ENCODE peak calls at places on chromosomes 16 and 17, in four cellular contexts. One of them, this sample, is unnamed.

GRCh38 chr17:14719942-14720341 is 419.1 kb downstream of the HS3ST3B1 start:
- DNase-seq in IMR-90: no peak
- DNase-seq in mesendoderm: no peak
- DNase-seq in H1: no peak
- DNase-seq in this sample: no peak

GRCh38 chr16:64132686-64133085 is 989.2 kb downstream of the CDH11 start:
- DNase-seq in mesendoderm: no peak
- DNase-seq in IMR-90: no peak
- DNase-seq in H1: no peak
- DNase-seq in this sample: no peak

GRCh38 chr17:45228121-45228941 is 6.6 kb downstream of the FMNL1 start:
- DNase-seq in mesendoderm: no peak
- DNase-seq in H1: no peak
- DNase-seq in IMR-90: no peak
- DNase-seq in this sample: peak

GRCh38 chr16:68233835-68234187 is 2.1 kb downstream of the ESRP2 start:
- DNase-seq in mesendoderm: no peak
- DNase-seq in H1: no peak
- DNase-seq in IMR-90: no peak
- DNase-seq in this sample: no peak

GRCh38 chr17:1752425-1752941 is 9.4 kb upstream of the SERPINF1 start:
- DNase-seq in H1: no peak
- DNase-seq in IMR-90: no peak
- DNase-seq in mesendoderm: peak
- DNase-seq in this sample: peak

GRCh38 chr16:54112807-54113206 is 173.8 kb downstream of the IRX3 start:
- DNase-seq in mesendoderm: no peak
- DNase-seq in H1: no peak
- DNase-seq in IMR-90: no peak
- DNase-seq in this sample: no peak

GRCh38 chr16:66590322-66590721 is 11.1 kb downstream of the CMTM2 start:
- DNase-seq in IMR-90: no peak
- DNase-seq in mesendoderm: no peak
- DNase-seq in H1: no peak
- DNase-seq in this sample: no peak

GRCh38 chr17:10756604-10757003 is 26.8 kb upstream of the TMEM220 start:
- DNase-seq in mesendoderm: no peak
- DNase-seq in IMR-90: no peak
- DNase-seq in H1: no peak
- DNase-seq in this sample: no peak

GRCh38 chr17:72136692-72137550 is 16.1 kb downstream of the SOX9 start:
- DNase-seq in mesendoderm: no peak
- DNase-seq in H1: no peak
- DNase-seq in IMR-90: peak
- DNase-seq in this sample: no peak

GRCh38 chr17:63015824-63016223 is 49.8 kb downstream of the TANC2 start:
- DNase-seq in mesendoderm: no peak
- DNase-seq in H1: no peak
- DNase-seq in IMR-90: peak
- DNase-seq in this sample: no peak

GRCh38 chr16:28992496-28992895 is 7.6 kb downstream of the LAT start:
- DNase-seq in mesendoderm: no peak
- DNase-seq in IMR-90: no peak
- DNase-seq in H1: no peak
- DNase-seq in this sample: no peak

GRCh38 chr17:7440823-7441174 is 1.5 kb downstream of the FGF11 start:
- DNase-seq in mesendoderm: peak
- DNase-seq in H1: no peak
- DNase-seq in IMR-90: no peak
- DNase-seq in this sample: peak

GRCh38 chr17:39939588-39940419 is 12.3 kb downstream of the LRRC3C start:
- DNase-seq in H1: no peak
- DNase-seq in IMR-90: peak
- DNase-seq in mesendoderm: no peak
- DNase-seq in this sample: no peak

GRCh38 chr16:9546438-9546786 is 455.0 kb downstream of the HAPSTR1 start:
- DNase-seq in mesendoderm: no peak
- DNase-seq in H1: no peak
- DNase-seq in IMR-90: no peak
- DNase-seq in this sample: no peak
- H3K56ac ChIP-seq in mesendoderm: no peak
- H3K56ac ChIP-seq in H1: no peak
- H3K56ac ChIP-seq in IMR-90: no peak
- H3K56ac ChIP-seq in this sample: no peak

GRCh38 chr16:23700093-23700492 is 12.9 kb downstream of the ERN2 start:
- DNase-seq in mesendoderm: no peak
- DNase-seq in H1: no peak
- DNase-seq in IMR-90: no peak
- DNase-seq in this sample: no peak
- H3K56ac ChIP-seq in mesendoderm: no peak
- H3K56ac ChIP-seq in H1: no peak
- H3K56ac ChIP-seq in IMR-90: no peak
- H3K56ac ChIP-seq in this sample: no peak

GRCh38 chr17:79248843-79249242 is 174.2 kb downstream of the ENGASE start:
- DNase-seq in IMR-90: no peak
- DNase-seq in mesendoderm: no peak
- DNase-seq in H1: no peak
- DNase-seq in this sample: no peak

GRCh38 chr17:79252886-79253285 is 178.3 kb downstream of the ENGASE start:
- DNase-seq in IMR-90: no peak
- DNase-seq in mesendoderm: no peak
- DNase-seq in H1: no peak
- DNase-seq in this sample: no peak

GRCh38 chr17:79255046-79255445 is 180.4 kb downstream of the ENGASE start:
- DNase-seq in mesendoderm: no peak
- DNase-seq in H1: no peak
- DNase-seq in IMR-90: no peak
- DNase-seq in this sample: no peak

GRCh38 chr17:79249945-79250521 is 175.4 kb downstream of the ENGASE start:
- DNase-seq in mesendoderm: no peak
- DNase-seq in IMR-90: no peak
- DNase-seq in H1: no peak
- DNase-seq in this sample: no peak

GRCh38 chr17:79251824-79252223 is 177.2 kb downstream of the ENGASE start:
- DNase-seq in IMR-90: no peak
- DNase-seq in H1: no peak
- DNase-seq in mesendoderm: no peak
- DNase-seq in this sample: no peak
- H3K56ac ChIP-seq in IMR-90: no peak
- H3K56ac ChIP-seq in H1: no peak
- H3K56ac ChIP-seq in mesendoderm: no peak
- H3K56ac ChIP-seq in this sample: no peak

DNA sequence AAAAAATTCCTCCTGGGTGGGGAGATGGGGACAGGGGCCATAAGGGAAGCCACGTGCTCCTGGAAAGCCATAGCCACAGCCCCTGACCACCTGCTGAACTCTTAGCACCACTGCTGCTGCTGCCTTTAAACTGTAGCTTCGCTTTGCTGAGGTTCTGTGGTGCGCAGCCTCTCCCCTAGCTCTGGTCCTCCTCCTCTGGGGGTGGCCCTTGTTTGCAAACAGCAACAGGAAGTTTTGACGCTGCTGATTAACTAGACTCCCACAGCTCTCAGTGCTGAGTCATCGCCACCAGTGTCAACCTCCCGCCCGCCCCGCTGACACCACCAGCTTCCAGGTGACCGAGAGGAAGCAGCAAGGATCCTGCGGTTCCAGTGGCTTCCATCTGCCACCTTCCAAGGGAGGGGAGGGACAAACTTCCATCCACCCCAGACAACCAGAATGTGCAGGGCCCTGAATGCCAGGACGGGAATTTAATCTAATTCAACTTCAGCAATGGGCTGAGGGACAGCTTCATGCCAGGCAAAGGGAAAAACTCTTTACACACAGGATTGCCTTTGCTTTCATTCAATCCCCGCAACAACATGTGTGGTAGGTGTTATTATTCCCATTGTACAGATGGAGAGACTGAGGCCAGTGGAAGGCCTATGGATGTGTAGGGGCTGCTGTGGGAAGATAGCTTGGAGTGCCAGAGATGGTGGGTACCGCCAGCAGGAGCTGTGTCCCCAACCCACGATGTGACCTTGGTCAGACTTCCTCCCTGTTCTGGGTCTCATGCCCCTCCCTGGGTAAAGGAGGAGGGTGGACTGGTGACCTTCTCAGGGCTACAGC is 8.1 kb upstream of the KIFC3 start:
- DNase-seq in mesendoderm: peak
- DNase-seq in IMR-90: peak
- DNase-seq in H1: no peak
- DNase-seq in this sample: peak
- H3K56ac ChIP-seq in mesendoderm: peak
- H3K56ac ChIP-seq in IMR-90: no peak
- H3K56ac ChIP-seq in H1: no peak
- H3K56ac ChIP-seq in this sample: no peak

GRCh38 chr17:65813306-65813705 is 251.9 kb upstream of the AXIN2 start:
- DNase-seq in mesendoderm: peak
- DNase-seq in H1: no peak
- DNase-seq in IMR-90: peak
- DNase-seq in this sample: no peak
- H3K56ac ChIP-seq in mesendoderm: no peak
- H3K56ac ChIP-seq in H1: no peak
- H3K56ac ChIP-seq in IMR-90: no peak
- H3K56ac ChIP-seq in this sample: no peak

GRCh38 chr17:36932383-36933173 is 4.7 kb upstream of the LHX1 start:
- DNase-seq in IMR-90: no peak
- DNase-seq in H1: no peak
- DNase-seq in mesendoderm: no peak
- DNase-seq in this sample: peak
- H3K56ac ChIP-seq in IMR-90: no peak
- H3K56ac ChIP-seq in H1: no peak
- H3K56ac ChIP-seq in mesendoderm: peak
- H3K56ac ChIP-seq in this sample: no peak

GRCh38 chr16:58501242-58502131 is 1.5 kb downstream of the NDRG4 start:
- DNase-seq in IMR-90: no peak
- DNase-seq in H1: no peak
- DNase-seq in mesendoderm: peak
- DNase-seq in this sample: peak

GRCh38 chr16:58499092-58499511 is 841 bp upstream of the NDRG4 start:
- DNase-seq in IMR-90: no peak
- DNase-seq in H1: no peak
- DNase-seq in mesendoderm: no peak
- DNase-seq in this sample: peak

GRCh38 chr16:58502217-58502921 is 2.4 kb downstream of the NDRG4 start:
- DNase-seq in IMR-90: no peak
- DNase-seq in H1: no peak
- DNase-seq in mesendoderm: no peak
- DNase-seq in this sample: no peak

GRCh38 chr16:58499615-58500328 is at the start of gene NDRG4:
- DNase-seq in IMR-90: peak
- DNase-seq in H1: peak
- DNase-seq in mesendoderm: peak
- DNase-seq in this sample: peak

GRCh38 chr16:58500329-58501241 is 642 bp downstream of the NDRG4 start:
- DNase-seq in H1: no peak
- DNase-seq in IMR-90: no peak
- DNase-seq in mesendoderm: peak
- DNase-seq in this sample: peak
- H3K56ac ChIP-seq in H1: no peak
- H3K56ac ChIP-seq in IMR-90: peak
- H3K56ac ChIP-seq in mesendoderm: peak
- H3K56ac ChIP-seq in this sample: no peak

DNA sequence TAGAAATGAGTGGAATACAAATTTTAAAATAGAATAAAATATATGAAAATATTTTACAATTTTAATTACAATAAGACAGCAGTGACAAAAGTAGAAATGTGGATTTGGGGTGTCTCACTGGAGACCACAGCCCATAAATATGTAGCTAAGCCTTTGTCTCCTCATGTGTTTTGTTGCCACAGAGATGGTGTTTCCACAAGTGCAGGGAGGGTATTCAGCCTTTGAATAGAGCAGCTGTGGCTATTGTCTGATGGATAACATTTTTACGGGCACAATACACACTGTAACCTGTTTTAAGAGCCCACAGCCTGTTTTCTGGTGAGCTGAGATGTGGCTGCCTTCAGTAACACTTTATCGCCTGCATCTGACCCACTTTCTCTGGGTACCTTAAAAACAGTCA is 8.0 kb upstream of the AHSP start:
- DNase-seq in IMR-90: no peak
- DNase-seq in mesendoderm: no peak
- DNase-seq in H1: no peak
- DNase-seq in this sample: no peak
- H3K56ac ChIP-seq in IMR-90: no peak
- H3K56ac ChIP-seq in mesendoderm: no peak
- H3K56ac ChIP-seq in H1: no peak
- H3K56ac ChIP-seq in this sample: no peak